ENCODE peak calls at places on chromosome 17, in seven cellular contexts. L, M, Y, W, S, Q and E are unnamed samples.

GRCh38 chr17:72376486-72377345 is 255.9 kb downstream of the SOX9 start:
- DNase-seq in L (no peak), M (no peak), Y (no peak), W (no peak), S (no peak), Q (peak), E (peak)

GRCh38 chr17:732788-733720 is 658 bp downstream of the TLCD3A start:
- DNase-seq in L (no peak), M (no peak), Y (peak), W (no peak), S (peak), Q (no peak), E (no peak)

GRCh38 chr17:1907818-1908698 is 78.3 kb downstream of the RPA1 start:
- DNase-seq in L (no peak), M (no peak), Y (no peak), W (no peak), S (peak), Q (peak), E (no peak)

GRCh38 chr17:21513012-21513570 is 136.9 kb downstream of the KCNJ12 start:
- DNase-seq in L (peak), M (peak), Y (peak), W (peak), S (peak), Q (peak), E (no peak)

GRCh38 chr17:32780721-32781120 is 96.2 kb downstream of the MYO1D start:
- DNase-seq in L (no peak), M (no peak), Y (no peak), W (no peak), S (no peak), Q (no peak), E (no peak)

GRCh38 chr17:78607061-78607460 is 29.9 kb upstream of the DNAH17 start:
- DNase-seq in L (no peak), M (no peak), Y (no peak), W (no peak), S (no peak), Q (no peak), E (no peak)

GRCh38 chr17:74971842-74972106 is 785 bp downstream of the HID1 start:
- DNase-seq in L (no peak), M (no peak), Y (no peak), W (no peak), S (no peak), Q (no peak), E (no peak)

GRCh38 chr17:14143678-14144077 is 74.4 kb downstream of the COX10 start:
- DNase-seq in L (no peak), M (no peak), Y (no peak), W (no peak), S (no peak), Q (no peak), E (no peak)

GRCh38 chr17:31535581-31535981 is 144.1 kb downstream of the RAB11FIP4 start:
- DNase-seq in L (no peak), M (no peak), Y (no peak), W (no peak), S (peak), Q (no peak), E (no peak)